ENCODE peak calls at places on chromosome 19, in nine cellular contexts. One of them, this sample, is unnamed.

GRCh38 chr19:19627442-19627715 is 641 bp downstream of the LPAR2 start:
- DNase-seq in hepatic stellate cell: no peak
- DNase-seq in naive thymus-derived CD8-positive, alpha-beta T cell: peak
- DNase-seq in omental fat pad: no peak
- DNase-seq in foreskin fibroblast: no peak
- DNase-seq in non-pigmented ciliary epithelial cell: no peak
- DNase-seq in left cardiac atrium: no peak
- DNase-seq in T-helper 1 cell: no peak
- DNase-seq in effector CD4-positive, alpha-beta T cell: no peak
- DNase-seq in this sample: no peak

GRCh38 chr19:7644550-7644877 is 7.6 kb downstream of the STXBP2 start:
- DNase-seq in hepatic stellate cell: no peak
- DNase-seq in naive thymus-derived CD8-positive, alpha-beta T cell: no peak
- DNase-seq in omental fat pad: no peak
- DNase-seq in foreskin fibroblast: no peak
- DNase-seq in non-pigmented ciliary epithelial cell: no peak
- DNase-seq in left cardiac atrium: no peak
- DNase-seq in T-helper 1 cell: no peak
- DNase-seq in effector CD4-positive, alpha-beta T cell: no peak
- DNase-seq in this sample: no peak

GRCh38 chr19:35671818-35672217 is 5.5 kb downstream of the UPK1A start:
- DNase-seq in hepatic stellate cell: peak
- DNase-seq in naive thymus-derived CD8-positive, alpha-beta T cell: no peak
- DNase-seq in omental fat pad: no peak
- DNase-seq in foreskin fibroblast: no peak
- DNase-seq in non-pigmented ciliary epithelial cell: no peak
- DNase-seq in left cardiac atrium: no peak
- DNase-seq in T-helper 1 cell: no peak
- DNase-seq in effector CD4-positive, alpha-beta T cell: no peak
- DNase-seq in this sample: no peak

GRCh38 chr19:18431351-18432197 is 6.4 kb downstream of the ISYNA1 start:
- DNase-seq in hepatic stellate cell: no peak
- DNase-seq in naive thymus-derived CD8-positive, alpha-beta T cell: no peak
- DNase-seq in omental fat pad: no peak
- DNase-seq in foreskin fibroblast: no peak
- DNase-seq in non-pigmented ciliary epithelial cell: no peak
- DNase-seq in left cardiac atrium: no peak
- DNase-seq in T-helper 1 cell: no peak
- DNase-seq in effector CD4-positive, alpha-beta T cell: no peak
- DNase-seq in this sample: no peak

GRCh38 chr19:3234800-3235199 is 10.3 kb downstream of the CELF5 start:
- DNase-seq in hepatic stellate cell: no peak
- DNase-seq in naive thymus-derived CD8-positive, alpha-beta T cell: no peak
- DNase-seq in omental fat pad: no peak
- DNase-seq in foreskin fibroblast: no peak
- DNase-seq in non-pigmented ciliary epithelial cell: no peak
- DNase-seq in left cardiac atrium: no peak
- DNase-seq in T-helper 1 cell: no peak
- DNase-seq in effector CD4-positive, alpha-beta T cell: no peak
- DNase-seq in this sample: no peak

GRCh38 chr19:16319466-16319865 is 5.2 kb upstream of the KLF2 start:
- DNase-seq in hepatic stellate cell: no peak
- DNase-seq in naive thymus-derived CD8-positive, alpha-beta T cell: no peak
- DNase-seq in omental fat pad: no peak
- DNase-seq in foreskin fibroblast: no peak
- DNase-seq in non-pigmented ciliary epithelial cell: no peak
- DNase-seq in left cardiac atrium: no peak
- DNase-seq in T-helper 1 cell: no peak
- DNase-seq in effector CD4-positive, alpha-beta T cell: no peak
- DNase-seq in this sample: no peak

GRCh38 chr19:39199025-39199424 is 2.3 kb downstream of the NCCRP1 start:
- DNase-seq in hepatic stellate cell: peak
- DNase-seq in naive thymus-derived CD8-positive, alpha-beta T cell: no peak
- DNase-seq in omental fat pad: no peak
- DNase-seq in foreskin fibroblast: peak
- DNase-seq in non-pigmented ciliary epithelial cell: no peak
- DNase-seq in left cardiac atrium: peak
- DNase-seq in T-helper 1 cell: no peak
- DNase-seq in effector CD4-positive, alpha-beta T cell: no peak
- DNase-seq in this sample: no peak

GRCh38 chr19:49465371-49465770 is 8.6 kb upstream of the FLT3LG start:
- DNase-seq in hepatic stellate cell: no peak
- DNase-seq in naive thymus-derived CD8-positive, alpha-beta T cell: no peak
- DNase-seq in omental fat pad: no peak
- DNase-seq in foreskin fibroblast: no peak
- DNase-seq in non-pigmented ciliary epithelial cell: no peak
- DNase-seq in left cardiac atrium: no peak
- DNase-seq in T-helper 1 cell: no peak
- DNase-seq in effector CD4-positive, alpha-beta T cell: no peak
- DNase-seq in this sample: no peak

GRCh38 chr19:55216461-55217198 is 7.3 kb upstream of the PTPRH start:
- DNase-seq in hepatic stellate cell: peak
- DNase-seq in naive thymus-derived CD8-positive, alpha-beta T cell: peak
- DNase-seq in omental fat pad: peak
- DNase-seq in foreskin fibroblast: peak
- DNase-seq in non-pigmented ciliary epithelial cell: peak
- DNase-seq in left cardiac atrium: peak
- DNase-seq in T-helper 1 cell: peak
- DNase-seq in effector CD4-positive, alpha-beta T cell: peak
- DNase-seq in this sample: peak

GRCh38 chr19:35879068-35879467 is 10.7 kb downstream of the APLP1 start:
- DNase-seq in hepatic stellate cell: no peak
- DNase-seq in naive thymus-derived CD8-positive, alpha-beta T cell: no peak
- DNase-seq in omental fat pad: no peak
- DNase-seq in foreskin fibroblast: no peak
- DNase-seq in non-pigmented ciliary epithelial cell: no peak
- DNase-seq in left cardiac atrium: no peak
- DNase-seq in T-helper 1 cell: no peak
- DNase-seq in effector CD4-positive, alpha-beta T cell: no peak
- DNase-seq in this sample: no peak

GRCh38 chr19:33251076-33251475 is 25.4 kb upstream of the SLC7A10 start:
- DNase-seq in hepatic stellate cell: no peak
- DNase-seq in naive thymus-derived CD8-positive, alpha-beta T cell: no peak
- DNase-seq in omental fat pad: no peak
- DNase-seq in foreskin fibroblast: no peak
- DNase-seq in non-pigmented ciliary epithelial cell: no peak
- DNase-seq in left cardiac atrium: no peak
- DNase-seq in T-helper 1 cell: no peak
- DNase-seq in effector CD4-positive, alpha-beta T cell: no peak
- DNase-seq in this sample: no peak

GRCh38 chr19:4284176-4284958 is 5.3 kb downstream of the SHD start:
- DNase-seq in hepatic stellate cell: no peak
- DNase-seq in naive thymus-derived CD8-positive, alpha-beta T cell: no peak
- DNase-seq in omental fat pad: no peak
- DNase-seq in foreskin fibroblast: no peak
- DNase-seq in non-pigmented ciliary epithelial cell: no peak
- DNase-seq in left cardiac atrium: no peak
- DNase-seq in T-helper 1 cell: no peak
- DNase-seq in effector CD4-positive, alpha-beta T cell: no peak
- DNase-seq in this sample: no peak

GRCh38 chr19:6238643-6239281 is 41.0 kb downstream of the MLLT1 start:
- DNase-seq in hepatic stellate cell: no peak
- DNase-seq in naive thymus-derived CD8-positive, alpha-beta T cell: no peak
- DNase-seq in omental fat pad: no peak
- DNase-seq in foreskin fibroblast: no peak
- DNase-seq in non-pigmented ciliary epithelial cell: no peak
- DNase-seq in left cardiac atrium: peak
- DNase-seq in T-helper 1 cell: no peak
- DNase-seq in effector CD4-positive, alpha-beta T cell: no peak
- DNase-seq in this sample: no peak

GRCh38 chr19:4534836-4535658 is at the start of gene PLIN5:
- DNase-seq in hepatic stellate cell: peak
- DNase-seq in naive thymus-derived CD8-positive, alpha-beta T cell: no peak
- DNase-seq in omental fat pad: peak
- DNase-seq in foreskin fibroblast: no peak
- DNase-seq in non-pigmented ciliary epithelial cell: no peak
- DNase-seq in left cardiac atrium: peak
- DNase-seq in T-helper 1 cell: peak
- DNase-seq in effector CD4-positive, alpha-beta T cell: no peak
- DNase-seq in this sample: no peak

GRCh38 chr19:38003427-38004099 is 96.6 kb downstream of the SIPA1L3 start:
- DNase-seq in hepatic stellate cell: peak
- DNase-seq in naive thymus-derived CD8-positive, alpha-beta T cell: no peak
- DNase-seq in omental fat pad: no peak
- DNase-seq in foreskin fibroblast: peak
- DNase-seq in non-pigmented ciliary epithelial cell: peak
- DNase-seq in left cardiac atrium: peak
- DNase-seq in T-helper 1 cell: no peak
- DNase-seq in effector CD4-positive, alpha-beta T cell: no peak
- DNase-seq in this sample: peak

GRCh38 chr19:42613666-42614065 is 18.9 kb upstream of the CEACAM8 start:
- DNase-seq in hepatic stellate cell: no peak
- DNase-seq in naive thymus-derived CD8-positive, alpha-beta T cell: no peak
- DNase-seq in omental fat pad: no peak
- DNase-seq in foreskin fibroblast: no peak
- DNase-seq in non-pigmented ciliary epithelial cell: no peak
- DNase-seq in left cardiac atrium: no peak
- DNase-seq in T-helper 1 cell: no peak
- DNase-seq in effector CD4-positive, alpha-beta T cell: no peak
- DNase-seq in this sample: no peak

GRCh38 chr19:29365836-29366417 is 153.0 kb upstream of the UQCRFS1 start:
- DNase-seq in hepatic stellate cell: no peak
- DNase-seq in naive thymus-derived CD8-positive, alpha-beta T cell: no peak
- DNase-seq in omental fat pad: no peak
- DNase-seq in foreskin fibroblast: no peak
- DNase-seq in non-pigmented ciliary epithelial cell: no peak
- DNase-seq in left cardiac atrium: no peak
- DNase-seq in T-helper 1 cell: no peak
- DNase-seq in effector CD4-positive, alpha-beta T cell: no peak
- DNase-seq in this sample: no peak

GRCh38 chr19:47230122-47230920 is 678 bp downstream of the BBC3 start:
- DNase-seq in hepatic stellate cell: peak
- DNase-seq in naive thymus-derived CD8-positive, alpha-beta T cell: peak
- DNase-seq in omental fat pad: peak
- DNase-seq in foreskin fibroblast: no peak
- DNase-seq in non-pigmented ciliary epithelial cell: no peak
- DNase-seq in left cardiac atrium: peak
- DNase-seq in T-helper 1 cell: peak
- DNase-seq in effector CD4-positive, alpha-beta T cell: peak
- DNase-seq in this sample: no peak

GRCh38 chr19:45471866-45472556 is 4.2 kb downstream of the FOSB start:
- DNase-seq in hepatic stellate cell: no peak
- DNase-seq in naive thymus-derived CD8-positive, alpha-beta T cell: no peak
- DNase-seq in omental fat pad: no peak
- DNase-seq in foreskin fibroblast: no peak
- DNase-seq in non-pigmented ciliary epithelial cell: no peak
- DNase-seq in left cardiac atrium: no peak
- DNase-seq in T-helper 1 cell: peak
- DNase-seq in effector CD4-positive, alpha-beta T cell: no peak
- DNase-seq in this sample: no peak

GRCh38 chr19:30119180-30119920 is 177.3 kb downstream of the URI1 start:
- DNase-seq in hepatic stellate cell: no peak
- DNase-seq in naive thymus-derived CD8-positive, alpha-beta T cell: no peak
- DNase-seq in omental fat pad: no peak
- DNase-seq in foreskin fibroblast: no peak
- DNase-seq in non-pigmented ciliary epithelial cell: no peak
- DNase-seq in left cardiac atrium: no peak
- DNase-seq in T-helper 1 cell: no peak
- DNase-seq in effector CD4-positive, alpha-beta T cell: no peak
- DNase-seq in this sample: no peak

GRCh38 chr19:32404939-32405430 is 585 bp upstream of the DPY19L3 start:
- DNase-seq in hepatic stellate cell: peak
- DNase-seq in naive thymus-derived CD8-positive, alpha-beta T cell: no peak
- DNase-seq in omental fat pad: no peak
- DNase-seq in foreskin fibroblast: no peak
- DNase-seq in non-pigmented ciliary epithelial cell: no peak
- DNase-seq in left cardiac atrium: peak
- DNase-seq in T-helper 1 cell: peak
- DNase-seq in effector CD4-positive, alpha-beta T cell: peak
- DNase-seq in this sample: no peak

GRCh38 chr19:45455707-45456499 is 11.9 kb upstream of the FOSB start:
- DNase-seq in hepatic stellate cell: peak
- DNase-seq in naive thymus-derived CD8-positive, alpha-beta T cell: peak
- DNase-seq in omental fat pad: peak
- DNase-seq in foreskin fibroblast: peak
- DNase-seq in non-pigmented ciliary epithelial cell: peak
- DNase-seq in left cardiac atrium: peak
- DNase-seq in T-helper 1 cell: peak
- DNase-seq in effector CD4-positive, alpha-beta T cell: peak
- DNase-seq in this sample: peak

GRCh38 chr19:53772943-53773342 is 51.2 kb downstream of the NLRP12 start:
- DNase-seq in hepatic stellate cell: peak
- DNase-seq in naive thymus-derived CD8-positive, alpha-beta T cell: peak
- DNase-seq in omental fat pad: peak
- DNase-seq in foreskin fibroblast: peak
- DNase-seq in non-pigmented ciliary epithelial cell: peak
- DNase-seq in left cardiac atrium: peak
- DNase-seq in T-helper 1 cell: peak
- DNase-seq in effector CD4-positive, alpha-beta T cell: peak
- DNase-seq in this sample: no peak

GRCh38 chr19:46786236-46787039 is 2.0 kb downstream of the SLC1A5 start:
- DNase-seq in hepatic stellate cell: peak
- DNase-seq in naive thymus-derived CD8-positive, alpha-beta T cell: peak
- DNase-seq in omental fat pad: peak
- DNase-seq in foreskin fibroblast: peak
- DNase-seq in non-pigmented ciliary epithelial cell: no peak
- DNase-seq in left cardiac atrium: peak
- DNase-seq in T-helper 1 cell: peak
- DNase-seq in effector CD4-positive, alpha-beta T cell: peak
- DNase-seq in this sample: no peak

GRCh38 chr19:15161028-15161984 is 39.5 kb downstream of the NOTCH3 start:
- DNase-seq in hepatic stellate cell: peak
- DNase-seq in naive thymus-derived CD8-positive, alpha-beta T cell: no peak
- DNase-seq in omental fat pad: no peak
- DNase-seq in foreskin fibroblast: no peak
- DNase-seq in non-pigmented ciliary epithelial cell: no peak
- DNase-seq in left cardiac atrium: no peak
- DNase-seq in T-helper 1 cell: no peak
- DNase-seq in effector CD4-positive, alpha-beta T cell: no peak
- DNase-seq in this sample: no peak

GRCh38 chr19:55552620-55553019 is 7.3 kb upstream of the SBK3 start:
- DNase-seq in hepatic stellate cell: peak
- DNase-seq in naive thymus-derived CD8-positive, alpha-beta T cell: no peak
- DNase-seq in omental fat pad: no peak
- DNase-seq in foreskin fibroblast: peak
- DNase-seq in non-pigmented ciliary epithelial cell: peak
- DNase-seq in left cardiac atrium: no peak
- DNase-seq in T-helper 1 cell: no peak
- DNase-seq in effector CD4-positive, alpha-beta T cell: no peak
- DNase-seq in this sample: peak

GRCh38 chr19:16096281-16096855 is 15.3 kb upstream of the RAB8A start:
- DNase-seq in hepatic stellate cell: no peak
- DNase-seq in naive thymus-derived CD8-positive, alpha-beta T cell: no peak
- DNase-seq in omental fat pad: no peak
- DNase-seq in foreskin fibroblast: no peak
- DNase-seq in non-pigmented ciliary epithelial cell: no peak
- DNase-seq in left cardiac atrium: no peak
- DNase-seq in T-helper 1 cell: no peak
- DNase-seq in effector CD4-positive, alpha-beta T cell: no peak
- DNase-seq in this sample: no peak

This sample was measured in AG04449.